ENCODE peak calls at places on chromosome 4, in six cellular contexts. B, M, J, N, P and F are unnamed samples.

GRCh38 chr4:20084488-20084887 is 167.2 kb upstream of the SLIT2 start:
- DNase-seq in P (no peak), B (no peak), J (no peak), M (no peak), N (no peak), F (no peak)

GRCh38 chr4:5710065-5710961 is 688 bp upstream of the EVC start:
- DNase-seq in N (no peak), P (no peak), J (no peak), M (peak; percentile 18), B (no peak), F (no peak)

GRCh38 chr4:54998991-54999390 is 126.4 kb downstream of the KDR start:
- DNase-seq in B (no peak), M (no peak), J (no peak), N (no peak), P (peak; percentile 9), F (no peak)

GRCh38 chr4:21768349-21769310 is 179.9 kb downstream of the KCNIP4 start:
- DNase-seq in M (peak; percentile 28), N (no peak), P (peak; percentile 26), B (no peak), J (no peak), F (no peak)

GRCh38 chr4:169071781-169072180 is 61.7 kb upstream of the CBR4 start:
- DNase-seq in B (no peak), N (no peak), M (no peak), P (no peak), J (no peak), F (no peak)

GRCh38 chr4:59685626-59686025 is 1514.5 kb upstream of the ADGRL3 start:
- DNase-seq in J (no peak), N (no peak), P (no peak), B (no peak), M (no peak), F (no peak)

GRCh38 chr4:169150806-169151205 is 120.0 kb downstream of the SH3RF1 start:
- DNase-seq in J (no peak), M (no peak), N (no peak), P (no peak), B (no peak), F (no peak)

GRCh38 chr4:130576218-130576617 is 1480.3 kb downstream of the C4orf33 start:
- DNase-seq in N (no peak), B (no peak), M (no peak), P (no peak), J (no peak), F (no peak)

GRCh38 chr4:146957252-146957651 is 11.6 kb upstream of the TTC29 start:
- DNase-seq in M (no peak), P (peak; percentile 87), N (no peak), J (no peak), B (no peak), F (no peak)

GRCh38 chr4:1722551-1723071 is 1.3 kb downstream of the TACC3 start:
- DNase-seq in M (no peak), N (peak; percentile 72), J (peak; percentile 17), B (no peak), P (no peak), F (no peak)

GRCh38 chr4:17468638-17469221 is 43.2 kb downstream of the QDPR start:
- DNase-seq in P (peak; percentile 16), N (no peak), M (no peak), J (no peak), B (no peak), F (no peak)

GRCh38 chr4:101155859-101156430 is 191.4 kb downstream of the PPP3CA start:
- DNase-seq in N (no peak), M (no peak), B (no peak), P (no peak), J (no peak), F (no peak)

GRCh38 chr4:30744957-30745640 is 24.9 kb downstream of the PCDH7 start:
- DNase-seq in B (no peak), M (no peak), N (no peak), J (no peak), P (no peak), F (no peak)

GRCh38 chr4:40240040-40240653 is 43.3 kb downstream of the RHOH start:
- DNase-seq in B (no peak), J (no peak), P (no peak), N (no peak), M (no peak), F (no peak)

GRCh38 chr4:8917868-8918783 is 46.5 kb upstream of the HMX1 start:
- DNase-seq in J (peak; percentile 66), N (peak; percentile 86), P (peak; percentile 13), M (peak; percentile 83), B (no peak), F (peak; percentile 27)

GRCh38 chr4:7032591-7032990 is 10.6 kb upstream of the TADA2B start:
- DNase-seq in J (no peak), P (no peak), B (no peak), M (no peak), N (no peak), F (no peak)

GRCh38 chr4:957581-958313 is 15.6 kb downstream of the DGKQ start:
- DNase-seq in N (peak; percentile 68), M (no peak), B (no peak), P (no peak), J (no peak), F (no peak)

GRCh38 chr4:181528570-181529184 is 714.5 kb upstream of the TENM3 start:
- DNase-seq in M (peak; percentile 88), J (no peak), P (no peak), B (no peak), N (peak; percentile 76), F (peak; percentile 78)

GRCh38 chr4:41882622-41883347 is 52.4 kb upstream of the TMEM33 start:
- DNase-seq in P (peak; percentile 35), J (peak; percentile 66), N (peak; percentile 84), B (no peak), M (peak; percentile 59), F (no peak)

GRCh38 chr4:81844717-81845116 is 373.0 kb upstream of the RASGEF1B start:
- DNase-seq in M (peak; percentile 68), P (peak; percentile 47), B (no peak), J (peak; percentile 45), N (no peak), F (peak; percentile 95)

GRCh38 chr4:140800686-140801085 is 44.5 kb upstream of the TBC1D9 start:
- DNase-seq in J (no peak), N (no peak), P (no peak), B (no peak), M (no peak), F (peak; percentile 72)

GRCh38 chr4:127936974-127937373 is 28.0 kb downstream of the MFSD8 start:
- DNase-seq in N (no peak), M (no peak), J (no peak), P (peak; percentile 6), B (no peak), F (no peak)

GRCh38 chr4:55547461-55547770 is 707 bp upstream of the CLOCK start:
- DNase-seq in P (no peak), B (no peak), M (peak; percentile 59), J (no peak), N (peak; percentile 82), F (no peak)

GRCh38 chr4:74499986-74500781 is 55.2 kb downstream of the AREG start:
- DNase-seq in P (no peak), J (no peak), N (peak; percentile 23), B (no peak), M (no peak), F (no peak)

GRCh38 chr4:101987623-101988243 is 197.2 kb downstream of the BANK1 start:
- DNase-seq in B (no peak), M (no peak), P (no peak), J (no peak), N (no peak), F (no peak)

GRCh38 chr4:11640584-11640983 is 211.9 kb upstream of the HS3ST1 start:
- DNase-seq in M (no peak), J (no peak), N (no peak), B (no peak), P (no peak), F (no peak)

GRCh38 chr4:77263247-77263646 is 106.2 kb downstream of the CCNG2 start:
- DNase-seq in B (no peak), N (no peak), J (no peak), M (no peak), P (peak; percentile 23), F (no peak)

GRCh38 chr4:93731448-93731847 is 97.1 kb upstream of the ATOH1 start:
- DNase-seq in N (no peak), B (no peak), J (no peak), M (no peak), P (peak; percentile 1), F (peak; percentile 78)

GRCh38 chr4:134408897-134409296 is 207.3 kb upstream of the PABPC4L start:
- DNase-seq in P (no peak), B (no peak), M (no peak), N (no peak), J (no peak), F (no peak)

GRCh38 chr4:176186721-176187395 is 8.5 kb downstream of the SPATA4 start:
- DNase-seq in J (no peak), N (no peak), M (no peak), B (no peak), P (no peak), F (no peak)

GRCh38 chr4:13570916-13571315 is 26.6 kb upstream of the NKX3-2 start:
- DNase-seq in P (no peak), B (no peak), J (no peak), M (no peak), N (no peak), F (no peak)

GRCh38 chr4:10673817-10674369 is 10.7 kb downstream of the CLNK start:
- DNase-seq in M (no peak), P (no peak), N (no peak), B (no peak), J (no peak), F (no peak)